ENCODE peak calls at places on chromosome 5, in ten cellular contexts. One of them, this sample, is unnamed.

GRCh38 chr5:33309076-33309475 is 131.7 kb upstream of the TARS1 start:
- DNase-seq in NCI-H187: no peak
- DNase-seq in EH: peak
- DNase-seq in neuronal stem cell: no peak
- DNase-seq in brain microvascular endothelial cell: no peak
- DNase-seq in stimulated activated CD4-positive, alpha-beta T cell treated with anti-CD3 and anti-CD28 coated beads, Interleukin-12 subunit alpha, Interleukin-12 subunit beta, amount 100 ng/mL, for 24 hours: no peak
- DNase-seq in iris pigment epithelial cell: peak
- DNase-seq in HAP-1: no peak
- DNase-seq in HCEC 1CT: no peak
- DNase-seq in heart right ventricle: no peak
- DNase-seq in this sample: no peak

GRCh38 chr5:106691701-106692100 is 979.0 kb downstream of the EFNA5 start:
- DNase-seq in EH: no peak
- DNase-seq in iris pigment epithelial cell: peak
- DNase-seq in stimulated activated CD4-positive, alpha-beta T cell treated with anti-CD3 and anti-CD28 coated beads, Interleukin-12 subunit alpha, Interleukin-12 subunit beta, amount 100 ng/mL, for 24 hours: no peak
- DNase-seq in NCI-H187: no peak
- DNase-seq in HCEC 1CT: peak
- DNase-seq in heart right ventricle: no peak
- DNase-seq in brain microvascular endothelial cell: peak
- DNase-seq in HAP-1: no peak
- DNase-seq in neuronal stem cell: no peak
- DNase-seq in this sample: peak

GRCh38 chr5:961002-961710 is 47.4 kb upstream of the NKD2 start:
- DNase-seq in HAP-1: no peak
- DNase-seq in stimulated activated CD4-positive, alpha-beta T cell treated with anti-CD3 and anti-CD28 coated beads, Interleukin-12 subunit alpha, Interleukin-12 subunit beta, amount 100 ng/mL, for 24 hours: no peak
- DNase-seq in heart right ventricle: peak
- DNase-seq in NCI-H187: no peak
- DNase-seq in EH: no peak
- DNase-seq in neuronal stem cell: no peak
- DNase-seq in brain microvascular endothelial cell: no peak
- DNase-seq in iris pigment epithelial cell: no peak
- DNase-seq in HCEC 1CT: no peak
- DNase-seq in this sample: no peak

GRCh38 chr5:177369050-177369912 is 11.6 kb downstream of the RGS14 start:
- DNase-seq in iris pigment epithelial cell: peak
- DNase-seq in EH: peak
- DNase-seq in stimulated activated CD4-positive, alpha-beta T cell treated with anti-CD3 and anti-CD28 coated beads, Interleukin-12 subunit alpha, Interleukin-12 subunit beta, amount 100 ng/mL, for 24 hours: no peak
- DNase-seq in brain microvascular endothelial cell: no peak
- DNase-seq in neuronal stem cell: no peak
- DNase-seq in heart right ventricle: no peak
- DNase-seq in HCEC 1CT: peak
- DNase-seq in NCI-H187: no peak
- DNase-seq in HAP-1: no peak
- DNase-seq in this sample: peak

GRCh38 chr5:175902013-175902412 is 30.6 kb downstream of the CPLX2 start:
- DNase-seq in HAP-1: no peak
- DNase-seq in EH: no peak
- DNase-seq in NCI-H187: no peak
- DNase-seq in HCEC 1CT: no peak
- DNase-seq in neuronal stem cell: no peak
- DNase-seq in heart right ventricle: no peak
- DNase-seq in stimulated activated CD4-positive, alpha-beta T cell treated with anti-CD3 and anti-CD28 coated beads, Interleukin-12 subunit alpha, Interleukin-12 subunit beta, amount 100 ng/mL, for 24 hours: no peak
- DNase-seq in iris pigment epithelial cell: no peak
- DNase-seq in brain microvascular endothelial cell: no peak
- DNase-seq in this sample: no peak

GRCh38 chr5:175535781-175536180 is 57.4 kb downstream of the SFXN1 start:
- DNase-seq in NCI-H187: no peak
- DNase-seq in neuronal stem cell: no peak
- DNase-seq in heart right ventricle: no peak
- DNase-seq in HAP-1: no peak
- DNase-seq in brain microvascular endothelial cell: no peak
- DNase-seq in stimulated activated CD4-positive, alpha-beta T cell treated with anti-CD3 and anti-CD28 coated beads, Interleukin-12 subunit alpha, Interleukin-12 subunit beta, amount 100 ng/mL, for 24 hours: no peak
- DNase-seq in HCEC 1CT: no peak
- DNase-seq in iris pigment epithelial cell: no peak
- DNase-seq in EH: no peak
- DNase-seq in this sample: no peak

GRCh38 chr5:1445895-1446601 is 808 bp upstream of the SLC6A3 start:
- DNase-seq in NCI-H187: no peak
- DNase-seq in heart right ventricle: no peak
- DNase-seq in stimulated activated CD4-positive, alpha-beta T cell treated with anti-CD3 and anti-CD28 coated beads, Interleukin-12 subunit alpha, Interleukin-12 subunit beta, amount 100 ng/mL, for 24 hours: no peak
- DNase-seq in iris pigment epithelial cell: no peak
- DNase-seq in neuronal stem cell: no peak
- DNase-seq in brain microvascular endothelial cell: no peak
- DNase-seq in EH: no peak
- DNase-seq in HAP-1: no peak
- DNase-seq in HCEC 1CT: no peak
- DNase-seq in this sample: no peak

GRCh38 chr5:118963169-118963568 is 25.2 kb downstream of the DTWD2 start:
- DNase-seq in stimulated activated CD4-positive, alpha-beta T cell treated with anti-CD3 and anti-CD28 coated beads, Interleukin-12 subunit alpha, Interleukin-12 subunit beta, amount 100 ng/mL, for 24 hours: no peak
- DNase-seq in iris pigment epithelial cell: no peak
- DNase-seq in heart right ventricle: no peak
- DNase-seq in HCEC 1CT: no peak
- DNase-seq in EH: no peak
- DNase-seq in HAP-1: no peak
- DNase-seq in NCI-H187: no peak
- DNase-seq in neuronal stem cell: no peak
- DNase-seq in brain microvascular endothelial cell: no peak
- DNase-seq in this sample: no peak

GRCh38 chr5:76986828-76987526 is 34.1 kb downstream of the CRHBP start:
- DNase-seq in stimulated activated CD4-positive, alpha-beta T cell treated with anti-CD3 and anti-CD28 coated beads, Interleukin-12 subunit alpha, Interleukin-12 subunit beta, amount 100 ng/mL, for 24 hours: no peak
- DNase-seq in HAP-1: no peak
- DNase-seq in heart right ventricle: no peak
- DNase-seq in iris pigment epithelial cell: no peak
- DNase-seq in HCEC 1CT: no peak
- DNase-seq in NCI-H187: no peak
- DNase-seq in EH: no peak
- DNase-seq in neuronal stem cell: no peak
- DNase-seq in brain microvascular endothelial cell: no peak
- DNase-seq in this sample: no peak

GRCh38 chr5:126054593-126055347 is 368.4 kb upstream of the GRAMD2B start:
- DNase-seq in neuronal stem cell: no peak
- DNase-seq in NCI-H187: no peak
- DNase-seq in heart right ventricle: no peak
- DNase-seq in HAP-1: no peak
- DNase-seq in iris pigment epithelial cell: no peak
- DNase-seq in stimulated activated CD4-positive, alpha-beta T cell treated with anti-CD3 and anti-CD28 coated beads, Interleukin-12 subunit alpha, Interleukin-12 subunit beta, amount 100 ng/mL, for 24 hours: no peak
- DNase-seq in EH: no peak
- DNase-seq in brain microvascular endothelial cell: no peak
- DNase-seq in HCEC 1CT: no peak
- DNase-seq in this sample: no peak

GRCh38 chr5:112978836-112979235 is 2.2 kb downstream of the DCP2 start:
- DNase-seq in HAP-1: no peak
- DNase-seq in iris pigment epithelial cell: no peak
- DNase-seq in heart right ventricle: no peak
- DNase-seq in NCI-H187: no peak
- DNase-seq in HCEC 1CT: peak
- DNase-seq in stimulated activated CD4-positive, alpha-beta T cell treated with anti-CD3 and anti-CD28 coated beads, Interleukin-12 subunit alpha, Interleukin-12 subunit beta, amount 100 ng/mL, for 24 hours: no peak
- DNase-seq in neuronal stem cell: no peak
- DNase-seq in EH: no peak
- DNase-seq in brain microvascular endothelial cell: no peak
- DNase-seq in this sample: peak

GRCh38 chr5:177466861-177467260 is 6.6 kb downstream of the DBN1 start:
- DNase-seq in heart right ventricle: no peak
- DNase-seq in HCEC 1CT: no peak
- DNase-seq in NCI-H187: no peak
- DNase-seq in HAP-1: no peak
- DNase-seq in iris pigment epithelial cell: no peak
- DNase-seq in EH: no peak
- DNase-seq in neuronal stem cell: no peak
- DNase-seq in brain microvascular endothelial cell: no peak
- DNase-seq in stimulated activated CD4-positive, alpha-beta T cell treated with anti-CD3 and anti-CD28 coated beads, Interleukin-12 subunit alpha, Interleukin-12 subunit beta, amount 100 ng/mL, for 24 hours: no peak
- DNase-seq in this sample: no peak

GRCh38 chr5:171898879-171899278 is 107.6 kb downstream of the FBXW11 start:
- DNase-seq in iris pigment epithelial cell: no peak
- DNase-seq in stimulated activated CD4-positive, alpha-beta T cell treated with anti-CD3 and anti-CD28 coated beads, Interleukin-12 subunit alpha, Interleukin-12 subunit beta, amount 100 ng/mL, for 24 hours: no peak
- DNase-seq in heart right ventricle: no peak
- DNase-seq in HCEC 1CT: no peak
- DNase-seq in neuronal stem cell: no peak
- DNase-seq in brain microvascular endothelial cell: no peak
- DNase-seq in HAP-1: no peak
- DNase-seq in EH: no peak
- DNase-seq in NCI-H187: no peak
- DNase-seq in this sample: no peak

GRCh38 chr5:43007246-43007910 is 32.7 kb downstream of the ANXA2R start:
- DNase-seq in brain microvascular endothelial cell: peak
- DNase-seq in iris pigment epithelial cell: peak
- DNase-seq in stimulated activated CD4-positive, alpha-beta T cell treated with anti-CD3 and anti-CD28 coated beads, Interleukin-12 subunit alpha, Interleukin-12 subunit beta, amount 100 ng/mL, for 24 hours: peak
- DNase-seq in neuronal stem cell: peak
- DNase-seq in NCI-H187: peak
- DNase-seq in HCEC 1CT: peak
- DNase-seq in EH: peak
- DNase-seq in heart right ventricle: peak
- DNase-seq in HAP-1: peak
- DNase-seq in this sample: peak

GRCh38 chr5:154385236-154385512 is 60.6 kb upstream of the SAP30L start:
- DNase-seq in brain microvascular endothelial cell: no peak
- DNase-seq in HCEC 1CT: no peak
- DNase-seq in heart right ventricle: no peak
- DNase-seq in HAP-1: no peak
- DNase-seq in neuronal stem cell: no peak
- DNase-seq in iris pigment epithelial cell: no peak
- DNase-seq in EH: no peak
- DNase-seq in stimulated activated CD4-positive, alpha-beta T cell treated with anti-CD3 and anti-CD28 coated beads, Interleukin-12 subunit alpha, Interleukin-12 subunit beta, amount 100 ng/mL, for 24 hours: no peak
- DNase-seq in NCI-H187: no peak
- DNase-seq in this sample: no peak

GRCh38 chr5:171850354-171850947 is 64.8 kb downstream of the SMIM23 start:
- DNase-seq in EH: peak
- DNase-seq in neuronal stem cell: peak
- DNase-seq in stimulated activated CD4-positive, alpha-beta T cell treated with anti-CD3 and anti-CD28 coated beads, Interleukin-12 subunit alpha, Interleukin-12 subunit beta, amount 100 ng/mL, for 24 hours: no peak
- DNase-seq in HAP-1: peak
- DNase-seq in brain microvascular endothelial cell: peak
- DNase-seq in iris pigment epithelial cell: no peak
- DNase-seq in NCI-H187: no peak
- DNase-seq in HCEC 1CT: peak
- DNase-seq in heart right ventricle: no peak
- DNase-seq in this sample: no peak

GRCh38 chr5:117425163-117425562 is 850.5 kb upstream of the SEMA6A start:
- DNase-seq in EH: no peak
- DNase-seq in heart right ventricle: no peak
- DNase-seq in iris pigment epithelial cell: no peak
- DNase-seq in stimulated activated CD4-positive, alpha-beta T cell treated with anti-CD3 and anti-CD28 coated beads, Interleukin-12 subunit alpha, Interleukin-12 subunit beta, amount 100 ng/mL, for 24 hours: no peak
- DNase-seq in NCI-H187: no peak
- DNase-seq in neuronal stem cell: no peak
- DNase-seq in brain microvascular endothelial cell: no peak
- DNase-seq in HAP-1: no peak
- DNase-seq in HCEC 1CT: no peak
- DNase-seq in this sample: no peak

GRCh38 chr5:169148066-169148740 is 152.7 kb downstream of the SLIT3 start:
- DNase-seq in heart right ventricle: no peak
- DNase-seq in EH: no peak
- DNase-seq in stimulated activated CD4-positive, alpha-beta T cell treated with anti-CD3 and anti-CD28 coated beads, Interleukin-12 subunit alpha, Interleukin-12 subunit beta, amount 100 ng/mL, for 24 hours: no peak
- DNase-seq in NCI-H187: no peak
- DNase-seq in neuronal stem cell: no peak
- DNase-seq in HCEC 1CT: no peak
- DNase-seq in brain microvascular endothelial cell: no peak
- DNase-seq in iris pigment epithelial cell: no peak
- DNase-seq in HAP-1: no peak
- DNase-seq in this sample: no peak

GRCh38 chr5:43036856-43037711 is 3.0 kb downstream of the ANXA2R start:
- DNase-seq in stimulated activated CD4-positive, alpha-beta T cell treated with anti-CD3 and anti-CD28 coated beads, Interleukin-12 subunit alpha, Interleukin-12 subunit beta, amount 100 ng/mL, for 24 hours: no peak
- DNase-seq in brain microvascular endothelial cell: peak
- DNase-seq in HAP-1: no peak
- DNase-seq in heart right ventricle: peak
- DNase-seq in neuronal stem cell: no peak
- DNase-seq in iris pigment epithelial cell: peak
- DNase-seq in NCI-H187: no peak
- DNase-seq in EH: peak
- DNase-seq in HCEC 1CT: peak
- DNase-seq in this sample: peak

GRCh38 chr5:169889572-169889971 is 90.7 kb downstream of the INSYN2B start:
- DNase-seq in stimulated activated CD4-positive, alpha-beta T cell treated with anti-CD3 and anti-CD28 coated beads, Interleukin-12 subunit alpha, Interleukin-12 subunit beta, amount 100 ng/mL, for 24 hours: no peak
- DNase-seq in EH: no peak
- DNase-seq in neuronal stem cell: no peak
- DNase-seq in HAP-1: no peak
- DNase-seq in HCEC 1CT: no peak
- DNase-seq in iris pigment epithelial cell: no peak
- DNase-seq in NCI-H187: no peak
- DNase-seq in brain microvascular endothelial cell: no peak
- DNase-seq in heart right ventricle: no peak
- DNase-seq in this sample: no peak

GRCh38 chr5:56195016-56195415 is 38.1 kb downstream of the ANKRD55 start:
- DNase-seq in EH: peak
- DNase-seq in heart right ventricle: no peak
- DNase-seq in neuronal stem cell: no peak
- DNase-seq in stimulated activated CD4-positive, alpha-beta T cell treated with anti-CD3 and anti-CD28 coated beads, Interleukin-12 subunit alpha, Interleukin-12 subunit beta, amount 100 ng/mL, for 24 hours: no peak
- DNase-seq in HCEC 1CT: no peak
- DNase-seq in iris pigment epithelial cell: no peak
- DNase-seq in HAP-1: no peak
- DNase-seq in NCI-H187: no peak
- DNase-seq in brain microvascular endothelial cell: no peak
- DNase-seq in this sample: no peak

GRCh38 chr5:119347574-119347973 is 8.2 kb upstream of the TNFAIP8 start:
- DNase-seq in stimulated activated CD4-positive, alpha-beta T cell treated with anti-CD3 and anti-CD28 coated beads, Interleukin-12 subunit alpha, Interleukin-12 subunit beta, amount 100 ng/mL, for 24 hours: no peak
- DNase-seq in brain microvascular endothelial cell: no peak
- DNase-seq in HAP-1: no peak
- DNase-seq in iris pigment epithelial cell: no peak
- DNase-seq in heart right ventricle: no peak
- DNase-seq in EH: no peak
- DNase-seq in neuronal stem cell: no peak
- DNase-seq in HCEC 1CT: no peak
- DNase-seq in NCI-H187: peak
- DNase-seq in this sample: no peak

GRCh38 chr5:171848006-171848405 is 62.4 kb downstream of the SMIM23 start:
- DNase-seq in heart right ventricle: no peak
- DNase-seq in HCEC 1CT: no peak
- DNase-seq in neuronal stem cell: no peak
- DNase-seq in NCI-H187: no peak
- DNase-seq in HAP-1: no peak
- DNase-seq in stimulated activated CD4-positive, alpha-beta T cell treated with anti-CD3 and anti-CD28 coated beads, Interleukin-12 subunit alpha, Interleukin-12 subunit beta, amount 100 ng/mL, for 24 hours: no peak
- DNase-seq in iris pigment epithelial cell: no peak
- DNase-seq in EH: no peak
- DNase-seq in brain microvascular endothelial cell: no peak
- DNase-seq in this sample: no peak

GRCh38 chr5:116872986-116873385 is 298.4 kb upstream of the SEMA6A start:
- DNase-seq in stimulated activated CD4-positive, alpha-beta T cell treated with anti-CD3 and anti-CD28 coated beads, Interleukin-12 subunit alpha, Interleukin-12 subunit beta, amount 100 ng/mL, for 24 hours: no peak
- DNase-seq in EH: no peak
- DNase-seq in iris pigment epithelial cell: peak
- DNase-seq in HCEC 1CT: no peak
- DNase-seq in neuronal stem cell: no peak
- DNase-seq in heart right ventricle: no peak
- DNase-seq in HAP-1: no peak
- DNase-seq in brain microvascular endothelial cell: no peak
- DNase-seq in NCI-H187: no peak
- DNase-seq in this sample: no peak

GRCh38 chr5:61450880-61451279 is 118.8 kb downstream of the ZSWIM6 start:
- DNase-seq in heart right ventricle: peak
- DNase-seq in iris pigment epithelial cell: peak
- DNase-seq in neuronal stem cell: no peak
- DNase-seq in HAP-1: no peak
- DNase-seq in brain microvascular endothelial cell: peak
- DNase-seq in stimulated activated CD4-positive, alpha-beta T cell treated with anti-CD3 and anti-CD28 coated beads, Interleukin-12 subunit alpha, Interleukin-12 subunit beta, amount 100 ng/mL, for 24 hours: no peak
- DNase-seq in EH: peak
- DNase-seq in HCEC 1CT: peak
- DNase-seq in NCI-H187: no peak
- DNase-seq in this sample: peak

GRCh38 chr5:17219006-17219422 is 1.6 kb downstream of the BASP1 start:
- DNase-seq in heart right ventricle: no peak
- DNase-seq in EH: peak
- DNase-seq in iris pigment epithelial cell: no peak
- DNase-seq in HCEC 1CT: no peak
- DNase-seq in stimulated activated CD4-positive, alpha-beta T cell treated with anti-CD3 and anti-CD28 coated beads, Interleukin-12 subunit alpha, Interleukin-12 subunit beta, amount 100 ng/mL, for 24 hours: no peak
- DNase-seq in HAP-1: peak
- DNase-seq in brain microvascular endothelial cell: no peak
- DNase-seq in neuronal stem cell: peak
- DNase-seq in NCI-H187: no peak
- DNase-seq in this sample: peak